ENCODE peak calls at places on chromosomes 2 and 18, in four cellular contexts. S, Q, H and Y are unnamed samples.

GRCh38 chr18:62518460-62519375 is 4.1 kb upstream of the ZCCHC2 start:
- DNase-seq in S (no peak), Q (no peak), H (no peak), Y (no peak)

GRCh38 chr2:237939251-237939650 is 27.6 kb upstream of the UBE2F start:
- DNase-seq in S (no peak), Q (no peak), H (no peak), Y (no peak)

GRCh38 chr2:30691948-30692828 is 115.1 kb downstream of the CAPN13 start:
- DNase-seq in S (no peak), Q (no peak), H (no peak), Y (no peak)

GRCh38 chr18:47901624-47902362 is 28.7 kb downstream of the SMAD2 start:
- DNase-seq in S (no peak), Q (no peak), H (no peak), Y (no peak)

GRCh38 chr2:220276736-220277444 is 649.5 kb downstream of the SLC4A3 start:
- DNase-seq in S (no peak), Q (no peak), H (peak), Y (no peak)

GRCh38 chr18:8516391-8517250 is 92.6 kb upstream of the RAB12 start:
- DNase-seq in S (no peak), Q (no peak), H (no peak), Y (peak)

GRCh38 chr2:168480825-168481585 is 24.9 kb downstream of the CERS6 start:
- DNase-seq in S (no peak), Q (no peak), H (no peak), Y (no peak)

GRCh38 chr2:171956135-171956830 is 34.0 kb downstream of the HAT1 start:
- DNase-seq in S (no peak), Q (no peak), H (no peak), Y (no peak)

GRCh38 chr18:9008203-9008708 is 94.2 kb upstream of the NDUFV2 start:
- DNase-seq in S (no peak), Q (no peak), H (no peak), Y (no peak)

GRCh38 chr2:196415384-196415783 is 224.1 kb upstream of the CCDC150 start:
- DNase-seq in S (no peak), Q (no peak), H (no peak), Y (no peak)

GRCh38 chr2:202249864-202250263 is 11.5 kb upstream of the SUMO1 start:
- DNase-seq in S (no peak), Q (no peak), H (no peak), Y (no peak)

GRCh38 chr2:135585586-135585985 is 54.3 kb downstream of the R3HDM1 start:
- DNase-seq in S (no peak), Q (no peak), H (no peak), Y (no peak)

GRCh38 chr2:234672498-234673150 is 175.7 kb upstream of the ARL4C start:
- DNase-seq in S (no peak), Q (no peak), H (no peak), Y (no peak)

GRCh38 chr2:23042176-23042909 is 342.6 kb upstream of the KLHL29 start:
- DNase-seq in S (no peak), Q (no peak), H (no peak), Y (no peak)

GRCh38 chr2:191650896-191651773 is 26.8 kb upstream of the NABP1 start:
- DNase-seq in S (no peak), Q (peak), H (no peak), Y (peak)

GRCh38 chr2:7094113-7094760 is 177.0 kb downstream of the RNF144A start:
- DNase-seq in S (no peak), Q (no peak), H (no peak), Y (no peak)

GRCh38 chr2:190837991-190838390 is 42.6 kb upstream of the GLS start:
- DNase-seq in S (no peak), Q (no peak), H (no peak), Y (no peak)

GRCh38 chr2:234447963-234448362 is 48.9 kb downstream of the ARL4C start:
- DNase-seq in S (no peak), Q (no peak), H (no peak), Y (no peak)

GRCh38 chr2:55985406-55985805 is 61.8 kb upstream of the EFEMP1 start:
- DNase-seq in S (no peak), Q (no peak), H (no peak), Y (no peak)

GRCh38 chr2:92074549-92074898 is 2796.7 kb upstream of the TEKT4 start:
- DNase-seq in S (no peak), Q (no peak), H (no peak), Y (no peak)

GRCh38 chr2:107728586-107728985 is 98.1 kb upstream of the RGPD4 start:
- DNase-seq in S (no peak), Q (no peak), H (no peak), Y (peak)

GRCh38 chr2:67400560-67401464 is 3.7 kb downstream of the ETAA1 start:
- DNase-seq in S (no peak), Q (no peak), H (no peak), Y (peak)

GRCh38 chr18:43665239-43665788 is 388.0 kb upstream of the SYT4 start:
- DNase-seq in S (peak), Q (no peak), H (peak), Y (peak)

GRCh38 chr2:16390561-16390960 is 275.1 kb downstream of the CYRIA start:
- DNase-seq in S (no peak), Q (no peak), H (no peak), Y (no peak)

GRCh38 chr2:206555721-206556120 is 86.6 kb upstream of the FAM237A start:
- DNase-seq in S (no peak), Q (no peak), H (no peak), Y (no peak)

GRCh38 chr2:128664499-128664971 is 345.9 kb upstream of the HS6ST1 start:
- DNase-seq in S (no peak), Q (no peak), H (no peak), Y (no peak)

GRCh38 chr2:32958836-32959235 is 12.1 kb downstream of the LTBP1 start:
- DNase-seq in S (no peak), Q (no peak), H (no peak), Y (no peak)

GRCh38 chr2:219959471-219959870 is 332.0 kb downstream of the SLC4A3 start:
- DNase-seq in S (no peak), Q (no peak), H (no peak), Y (no peak)

GRCh38 chr2:197205590-197206215 is 104.9 kb downstream of the ANKRD44 start:
- DNase-seq in S (no peak), Q (peak), H (no peak), Y (no peak)

GRCh38 chr2:88903744-88904353 is 212.4 kb downstream of the RPIA start:
- DNase-seq in S (peak), Q (no peak), H (no peak), Y (peak)

GRCh38 chr2:239275871-239276812 is 124.7 kb downstream of the HDAC4 start:
- DNase-seq in S (no peak), Q (no peak), H (peak), Y (no peak)

GRCh38 chr2:111071480-111072143 is 49.1 kb upstream of the BCL2L11 start:
- DNase-seq in S (peak), Q (peak), H (peak), Y (peak)

GRCh38 chr18:25704096-25704870 is 352.3 kb upstream of the ZNF521 start:
- DNase-seq in S (no peak), Q (no peak), H (no peak), Y (no peak)

GRCh38 chr2:68574202-68574791 is 69.1 kb upstream of the PROKR1 start:
- DNase-seq in S (no peak), Q (no peak), H (no peak), Y (peak)

GRCh38 chr2:190838492-190838910 is 42.1 kb upstream of the GLS start:
- DNase-seq in S (peak), Q (no peak), H (no peak), Y (peak)

GRCh38 chr2:128178650-128179460 is 87.9 kb downstream of the UGGT1 start:
- DNase-seq in S (peak), Q (peak), H (peak), Y (peak)

GRCh38 chr2:24153478-24153877 is 21.4 kb upstream of the FAM228A start:
- DNase-seq in S (no peak), Q (no peak), H (no peak), Y (no peak)